ENCODE peak calls at places on chromosomes 1 and 21, in five cellular contexts. S is D341Med; E is stimulated activated CD4-positive, alpha-beta T cell treated with anti-CD3 and anti-CD28 coated beads, Interleukin-4, amount 100 ng/mL, for 24 hours; V is trophoblast cell; X is neural crest cell. N is an unnamed sample.

GRCh38 chr1:101178341-101178687 is 58.5 kb upstream of the S1PR1 start:
- DNase-seq in X (no peak), V (no peak), E (peak), S (no peak), N (no peak)

GRCh38 chr21:9741343-9741742 is 780.0 kb upstream of the TPTE start:
- DNase-seq in E (no peak), V (no peak), S (no peak), X (no peak), N (no peak)

GRCh38 chr1:26799479-26800133 is 11.9 kb downstream of the PIGV start:
- DNase-seq in E (peak), V (peak), S (no peak), X (no peak), N (no peak)

GRCh38 chr1:187911820-187912219 is 1083.1 kb downstream of the PLA2G4A start:
- DNase-seq in X (no peak), S (no peak), E (no peak), V (no peak), N (no peak)

GRCh38 chr1:117686907-117687306 is 81.1 kb downstream of the TENT5C start:
- DNase-seq in V (peak), S (no peak), E (no peak), X (no peak), N (no peak)

GRCh38 chr1:1899967-1900327 is 9.1 kb upstream of the GNB1 start:
- DNase-seq in V (no peak), E (no peak), S (no peak), X (no peak), N (no peak)

GRCh38 chr1:218374972-218375371 is 29.8 kb downstream of the TGFB2 start:
- DNase-seq in E (no peak), V (no peak), X (no peak), S (no peak), N (no peak)

GRCh38 chr21:43880111-43880985 is 15.3 kb downstream of the AGPAT3 start:
- DNase-seq in E (no peak), V (no peak), X (no peak), S (no peak), N (no peak)

GRCh38 chr1:182198006-182198605 is 136.6 kb upstream of the ZNF648 start:
- DNase-seq in E (no peak), S (no peak), X (no peak), V (peak), N (no peak)

GRCh38 chr1:64601207-64601606 is 131.3 kb downstream of the CACHD1 start:
- DNase-seq in S (peak), E (no peak), V (no peak), X (no peak), N (no peak)

GRCh38 chr1:198449727-198450433 is 90.6 kb downstream of the ATP6V1G3 start:
- DNase-seq in V (peak), E (no peak), X (no peak), S (no peak), N (no peak)

GRCh38 chr1:22808186-22808845 is 97.7 kb downstream of the EPHB2 start:
- DNase-seq in E (no peak), S (peak), X (no peak), V (no peak), N (no peak)

GRCh38 chr21:38945536-38946245 is 140.0 kb downstream of the ETS2 start:
- DNase-seq in X (no peak), S (peak), E (no peak), V (no peak), N (no peak)

GRCh38 chr1:212225416-212225815 is 59.8 kb upstream of the PPP2R5A start:
- DNase-seq in X (no peak), E (peak), S (no peak), V (no peak), N (no peak)

GRCh38 chr1:205783904-205784303 is 8.6 kb upstream of the RAB29 start:
- DNase-seq in X (no peak), S (no peak), V (no peak), E (no peak), N (no peak)

GRCh38 chr1:217924924-217925323 is 293.8 kb downstream of the SPATA17 start:
- DNase-seq in X (no peak), V (no peak), S (no peak), E (no peak), N (no peak)